ENCODE peak calls at places on chromosomes 11 and 22, in six cellular contexts. Z is lung, T is fibroblast of lung, X is OCI-LY7, O is AG09309, B is tibial artery. F is an unnamed sample.

GRCh38 chr11:120239713-120240640 is at the start of gene POU2F3:
- DNase-seq in B (no peak), X (no peak), O (no peak), Z (no peak), T (no peak), F (no peak)

GRCh38 chr22:30298005-30298701 is 8.8 kb upstream of the CASTOR1 start:
- DNase-seq in Z (peak), X (no peak), T (no peak), O (no peak), B (no peak), F (no peak)

GRCh38 chr11:9615031-9615451 is 41.6 kb downstream of the WEE1 start:
- DNase-seq in B (no peak), T (no peak), O (no peak), Z (no peak), X (peak), F (peak)

GRCh38 chr22:50088096-50088495 is 1.7 kb upstream of the MOV10L1 start:
- DNase-seq in B (no peak), O (no peak), X (no peak), Z (no peak), T (no peak), F (no peak)

GRCh38 chr11:59923813-59924212 is 14.4 kb upstream of the OOSP1 start:
- DNase-seq in X (peak), B (no peak), T (no peak), O (no peak), Z (no peak), F (no peak)

GRCh38 chr11:30585067-30585891 is 874 bp downstream of the MPPED2 start:
- DNase-seq in Z (no peak), B (peak), T (no peak), O (no peak), X (no peak), F (no peak)

GRCh38 chr11:2136952-2137201 is 2.3 kb downstream of the IGF2 start:
- DNase-seq in T (no peak), B (no peak), X (no peak), O (no peak), Z (no peak), F (no peak)

GRCh38 chr11:72568861-72569260 is 105.4 kb downstream of the PDE2A start:
- DNase-seq in O (no peak), X (no peak), T (no peak), B (no peak), Z (no peak), F (no peak)

GRCh38 chr11:59403546-59403945 is 22.7 kb downstream of the OR5A2 start:
- DNase-seq in B (no peak), O (no peak), Z (no peak), X (peak), T (no peak), F (no peak)

GRCh38 chr11:61002598-61002997 is 31.1 kb downstream of the CD6 start:
- DNase-seq in X (no peak), B (no peak), T (no peak), O (no peak), Z (no peak), F (no peak)

GRCh38 chr11:12717851-12718291 is 43.6 kb downstream of the TEAD1 start:
- DNase-seq in X (peak), O (no peak), T (peak), Z (no peak), B (no peak), F (peak)

GRCh38 chr11:108538022-108538424 is 39.8 kb upstream of the POGLUT3 start:
- DNase-seq in X (no peak), T (peak), B (no peak), Z (peak), O (no peak), F (no peak)

GRCh38 chr11:2138075-2138435 is 1.1 kb downstream of the IGF2 start:
- DNase-seq in B (no peak), Z (no peak), O (no peak), X (no peak), T (no peak), F (no peak)

GRCh38 chr11:114058871-114059277 is 637 bp upstream of the ZBTB16 start:
- DNase-seq in Z (no peak), T (no peak), O (no peak), X (no peak), B (no peak), F (no peak)

GRCh38 chr22:50730013-50730891 is 7.8 kb upstream of the ACR start:
- DNase-seq in B (peak), Z (no peak), X (no peak), T (no peak), O (no peak), F (no peak)

GRCh38 chr11:76515494-76515893 is 70.7 kb downstream of the EMSY start:
- DNase-seq in B (no peak), X (no peak), Z (no peak), T (no peak), O (no peak), F (no peak)

GRCh38 chr22:46044718-46045458 is 67.9 kb upstream of the WNT7B start:
- DNase-seq in X (no peak), B (peak), Z (no peak), T (peak), O (no peak), F (no peak)

GRCh38 chr11:3094223-3094824 is 37.1 kb upstream of the CARS1 start:
- DNase-seq in T (no peak), O (no peak), Z (no peak), B (no peak), X (no peak), F (no peak)

GRCh38 chr11:61092280-61092766 is 10.0 kb upstream of the CD5 start:
- DNase-seq in B (no peak), O (no peak), X (no peak), T (no peak), Z (no peak), F (peak)

GRCh38 chr11:76792505-76793264 is 9.5 kb downstream of the TSKU start:
- DNase-seq in T (no peak), X (no peak), Z (no peak), B (no peak), O (no peak), F (no peak)

GRCh38 chr11:128210148-128210940 is 377.0 kb downstream of the ETS1 start:
- DNase-seq in O (peak), B (no peak), Z (peak), T (peak), X (no peak), F (no peak)

GRCh38 chr11:77705195-77705876 is 67.7 kb upstream of the CLNS1A start:
- DNase-seq in O (no peak), Z (no peak), T (peak), X (no peak), B (no peak), F (no peak)

GRCh38 chr11:2378527-2379210 is 1.6 kb downstream of the CD81 start:
- DNase-seq in T (peak), O (no peak), Z (no peak), B (no peak), X (no peak), F (no peak)

GRCh38 chr22:46795845-46796565 is 33.6 kb downstream of the TBC1D22A start:
- DNase-seq in Z (no peak), X (no peak), B (no peak), O (no peak), T (no peak), F (no peak)

GRCh38 chr22:23067023-23067650 is 3.2 kb upstream of the GNAZ start:
- DNase-seq in O (no peak), Z (no peak), X (no peak), T (no peak), B (peak), F (no peak)

GRCh38 chr22:26134654-26135330 is 34.5 kb upstream of the SEZ6L start:
- DNase-seq in O (no peak), Z (no peak), B (no peak), X (peak), T (no peak), F (no peak)
- TF ChIP-seq CTCF in O (no peak), Z (no peak), B (no peak), X (peak), T (no peak), F (peak)

GRCh38 chr22:37518509-37519267 is 527 bp downstream of the CARD10 start:
- DNase-seq in Z (no peak), B (no peak), T (peak), O (no peak), X (no peak), F (no peak)

GRCh38 chr22:37519268-37520195 is at the start of gene CARD10:
- DNase-seq in X (no peak), O (no peak), Z (no peak), T (peak), B (no peak), F (no peak)

GRCh38 chr22:37515902-37516301 is 3.3 kb downstream of the CARD10 start:
- DNase-seq in O (no peak), B (no peak), X (no peak), T (no peak), Z (no peak), F (no peak)

GRCh38 chr22:37516456-37516855 is 2.8 kb downstream of the CARD10 start:
- DNase-seq in X (no peak), O (no peak), B (no peak), Z (no peak), T (no peak), F (no peak)

GRCh38 chr22:37517826-37518450 is 1.3 kb downstream of the CARD10 start:
- DNase-seq in X (no peak), Z (no peak), O (no peak), B (no peak), T (no peak), F (no peak)
- H3K4me3 ChIP-seq in X (no peak), Z (no peak), O (no peak), B (peak), T (no peak), F (no peak)

GRCh38 chr11:110373061-110373702 is 56.6 kb upstream of the FDX1 start:
- DNase-seq in O (peak), B (no peak), Z (no peak), X (no peak), T (peak), F (peak)

GRCh38 chr11:110362916-110363574 is 66.6 kb upstream of the RDX start:
- DNase-seq in Z (no peak), B (no peak), X (no peak), T (no peak), O (no peak), F (no peak)

GRCh38 chr11:110366234-110366633 is 63.5 kb upstream of the FDX1 start:
- DNase-seq in X (no peak), Z (peak), T (peak), B (no peak), O (no peak), F (no peak)

DNA sequence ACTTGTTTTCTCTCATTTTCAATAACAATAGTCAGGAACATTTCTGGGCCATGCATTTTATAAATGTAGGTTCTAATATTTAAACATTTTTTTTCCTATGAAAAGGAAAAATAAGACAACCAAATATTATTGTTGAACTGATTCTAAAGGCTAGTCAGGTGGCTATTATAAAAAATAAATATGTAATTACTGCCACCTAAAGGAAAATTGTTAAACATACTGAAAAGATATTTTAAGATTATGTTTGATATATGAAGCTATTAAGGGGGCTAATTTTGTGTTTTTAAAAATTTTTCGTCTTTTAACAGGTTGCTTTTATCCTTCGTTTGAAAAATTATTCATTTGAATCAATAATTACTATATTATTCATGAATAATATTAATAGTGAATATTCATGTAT is 62.2 kb upstream of the FDX1 start:
- DNase-seq in Z (no peak), O (no peak), B (no peak), X (peak), T (no peak), F (no peak)
- TF ChIP-seq CTCF in Z (no peak), O (no peak), B (no peak), X (peak), T (no peak), F (no peak)

DNA sequence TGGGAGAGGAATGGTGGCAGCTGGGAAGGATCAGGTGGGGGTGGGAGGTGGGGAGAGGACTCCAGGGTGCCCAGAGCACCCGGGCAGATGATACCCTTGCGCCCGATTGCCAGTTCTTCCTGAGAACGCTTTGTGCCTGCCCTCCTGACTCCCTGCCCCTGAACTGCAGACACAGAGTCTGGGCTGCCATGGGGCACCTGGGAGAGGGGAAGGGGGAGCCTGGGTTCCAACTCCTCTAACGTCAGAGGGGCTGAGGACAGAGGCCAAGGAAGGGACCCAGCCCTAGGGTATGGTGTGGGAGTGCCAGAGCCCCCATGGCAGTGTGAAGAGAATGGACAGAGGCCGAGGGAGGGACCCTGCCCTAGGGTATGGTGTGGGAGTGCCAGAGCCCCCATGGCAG is 920 bp upstream of the KCNK7 start:
- DNase-seq in T (no peak), O (no peak), B (no peak), Z (no peak), X (no peak), F (no peak)
- H3K4me3 ChIP-seq in T (no peak), O (no peak), B (no peak), Z (no peak), X (no peak), F (no peak)

F was measured in GM06990.